ENCODE peak calls at places on chromosome 18, in six cellular contexts. S is gastrocnemius medialis, X is sigmoid colon, K is heart left ventricle, Z is GM12891, P is A549. W is an unnamed sample.

GRCh38 chr18:27839141-27839540 is 337.8 kb downstream of the CDH2 start:
- DNase-seq in K (no peak), X (no peak), Z (no peak), P (peak; percentile 27), S (no peak), W (no peak)

GRCh38 chr18:5600376-5601071 is 56.7 kb upstream of the EPB41L3 start:
- DNase-seq in X (no peak), S (no peak), P (no peak), K (no peak), Z (no peak), W (no peak)

GRCh38 chr18:56112013-56112749 is 524.2 kb upstream of the TCF4 start:
- DNase-seq in P (no peak), X (no peak), S (no peak), K (no peak), Z (peak; percentile 9), W (no peak)

GRCh38 chr18:55272510-55273243 is 313.4 kb upstream of the CCDC68 start:
- DNase-seq in Z (no peak), K (no peak), P (no peak), S (no peak), X (no peak), W (no peak)

GRCh38 chr18:28087173-28087563 is 89.8 kb downstream of the CDH2 start:
- DNase-seq in Z (no peak), X (no peak), K (peak; percentile 56), S (no peak), P (no peak), W (peak; percentile 39)

GRCh38 chr18:2985628-2986027 is 27.3 kb downstream of the LPIN2 start:
- DNase-seq in X (no peak), Z (no peak), K (no peak), S (no peak), P (no peak), W (no peak)

GRCh38 chr18:52312321-52312720 is 27.7 kb upstream of the DCC start:
- DNase-seq in X (no peak), S (no peak), K (no peak), Z (no peak), P (no peak), W (no peak)

GRCh38 chr18:35038881-35039491 is 2.2 kb upstream of the MAPRE2 start:
- DNase-seq in P (no peak), K (no peak), Z (no peak), X (no peak), S (no peak), W (no peak)

GRCh38 chr18:28647961-28648360 is 471.0 kb upstream of the CDH2 start:
- DNase-seq in Z (no peak), S (no peak), X (no peak), P (no peak), K (no peak), W (no peak)

GRCh38 chr18:46310675-46311345 is 206.6 kb downstream of the HAUS1 start:
- DNase-seq in S (no peak), P (no peak), X (no peak), K (no peak), Z (no peak), W (no peak)

GRCh38 chr18:59792353-59792752 is 95.1 kb upstream of the CCBE1 start:
- DNase-seq in P (no peak), X (no peak), K (no peak), S (no peak), Z (no peak), W (no peak)

GRCh38 chr18:68448736-68449135 is 266.2 kb downstream of the TMX3 start:
- DNase-seq in S (no peak), K (no peak), X (no peak), P (no peak), Z (no peak), W (no peak)

GRCh38 chr18:51279367-51279984 is 82.0 kb upstream of the MEX3C start:
- DNase-seq in K (no peak), Z (no peak), X (no peak), S (no peak), P (no peak), W (no peak)

GRCh38 chr18:58416014-58416703 is 212.7 kb downstream of the ALPK2 start:
- DNase-seq in X (no peak), S (no peak), K (no peak), Z (no peak), P (no peak), W (no peak)
- TF ChIP-seq POLR2A in X (no peak), S (no peak), K (no peak), Z (no peak), P (no peak), W (no peak)

GRCh38 chr18:76491436-76491800 is 3.6 kb downstream of the ZNF516 start:
- DNase-seq in P (peak; percentile 28), X (peak; percentile 88), S (peak; percentile 54), Z (peak; percentile 61), K (peak; percentile 80), W (peak; percentile 80)

GRCh38 chr18:76490701-76491171 is 4.3 kb downstream of the ZNF516 start:
- DNase-seq in P (peak; percentile 13), Z (peak; percentile 34), K (peak; percentile 51), S (peak; percentile 53), X (peak; percentile 81), W (peak; percentile 67)

GRCh38 chr18:76492669-76493212 is 2.3 kb downstream of the ZNF516 start:
- DNase-seq in S (peak; percentile 99), X (peak; percentile 100), Z (peak; percentile 81), K (peak; percentile 100), P (peak; percentile 90), W (peak; percentile 99)

GRCh38 chr18:76493213-76494107 is 1.6 kb downstream of the ZNF516 start:
- DNase-seq in X (no peak), P (peak; percentile 54), S (no peak), Z (peak; percentile 34), K (no peak), W (no peak)

GRCh38 chr18:76491801-76492668 is 3.0 kb downstream of the ZNF516 start:
- DNase-seq in P (peak; percentile 26), X (peak; percentile 77), Z (no peak), S (peak; percentile 38), K (peak; percentile 58), W (peak; percentile 27)
- TF ChIP-seq POLR2A in P (no peak), X (peak; percentile 16), Z (no peak), S (peak; percentile 19), K (no peak), W (no peak)

DNA sequence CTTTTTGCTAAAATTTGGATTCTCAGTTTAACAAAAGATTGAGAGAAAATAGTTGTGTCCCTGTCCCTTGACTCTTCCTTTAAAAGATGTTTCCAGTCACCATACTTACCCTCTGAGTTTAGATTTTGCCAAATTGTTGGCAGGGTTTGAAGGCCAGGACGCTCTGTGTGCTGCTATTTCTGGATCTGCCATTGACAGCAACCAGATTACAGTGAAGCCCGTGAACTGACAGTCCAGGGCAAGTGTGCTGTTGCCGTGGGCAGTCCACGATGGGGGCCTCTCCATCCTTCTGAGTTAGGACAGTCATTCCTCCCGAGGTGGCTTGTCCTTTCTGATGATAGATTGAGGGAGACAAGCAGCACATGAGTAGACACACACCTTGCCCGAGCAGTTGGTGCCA is 89.9 kb downstream of the PTPRM start:
- DNase-seq in X (no peak), P (no peak), Z (no peak), K (peak; percentile 69), S (no peak), W (no peak)
- TF ChIP-seq POLR2A in X (no peak), P (no peak), Z (no peak), K (no peak), S (no peak), W (no peak)

GRCh38 chr18:8707946-8708345 is 2.6 kb downstream of the MTCL1 start:
- DNase-seq in Z (no peak), P (no peak), X (no peak), K (no peak), S (no peak), W (no peak)
- TF ChIP-seq POLR2A in Z (no peak), P (no peak), X (no peak), K (no peak), S (no peak), W (no peak)

GRCh38 chr18:48090702-48091101 is 160.2 kb upstream of the SMAD2 start:
- DNase-seq in X (no peak), Z (no peak), K (no peak), S (no peak), P (no peak), W (no peak)

GRCh38 chr18:48090021-48090420 is 159.6 kb upstream of the SMAD2 start:
- DNase-seq in X (no peak), Z (no peak), S (no peak), K (no peak), P (no peak), W (no peak)

GRCh38 chr18:48084858-48085257 is 154.4 kb upstream of the SMAD2 start:
- DNase-seq in P (no peak), K (no peak), Z (no peak), S (no peak), X (no peak), W (no peak)

GRCh38 chr18:48084041-48084757 is 153.7 kb upstream of the SMAD2 start:
- DNase-seq in P (no peak), Z (no peak), S (no peak), X (no peak), K (no peak), W (no peak)

GRCh38 chr18:48085781-48086487 is 155.5 kb upstream of the SMAD2 start:
- DNase-seq in Z (no peak), K (no peak), S (no peak), P (no peak), X (no peak), W (no peak)
- TF ChIP-seq POLR2A in Z (no peak), K (no peak), S (no peak), P (no peak), X (no peak), W (no peak)

DNA sequence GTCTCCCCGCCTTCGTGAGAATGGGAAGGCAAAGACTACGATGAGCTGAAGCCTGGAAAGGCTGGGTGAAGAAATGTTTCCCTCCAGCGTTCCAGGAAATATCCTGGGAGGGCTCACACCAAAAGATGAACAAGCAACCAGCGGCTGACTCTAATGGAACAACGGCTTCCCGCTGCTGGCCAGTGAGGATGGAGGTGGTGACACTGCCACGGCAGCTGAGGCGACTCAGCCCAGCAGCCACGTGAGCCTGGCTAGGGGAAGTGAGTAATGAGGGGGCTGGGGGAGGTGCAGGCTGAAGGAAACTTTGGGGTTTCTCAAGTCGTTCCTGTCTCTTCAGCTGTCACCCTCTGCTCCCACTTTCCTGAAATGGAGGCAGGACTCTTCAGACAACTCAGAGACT is 105.0 kb upstream of the SMAD7 start:
- DNase-seq in Z (peak; percentile 34), S (peak; percentile 46), P (no peak), K (peak; percentile 72), X (peak; percentile 93), W (no peak)
- TF ChIP-seq POLR2A in Z (no peak), S (no peak), P (no peak), K (no peak), X (no peak), W (no peak)

W was measured in prostate gland.